ENCODE peak calls at places on chromosomes 7 and 10, in four cellular contexts. Q, U, D and G are unnamed samples.

GRCh38 chr10:11095374-11095785 is 77.7 kb downstream of the CELF2 start:
- DNase-seq in U (no peak), D (no peak), Q (no peak), G (no peak)

GRCh38 chr10:132532174-132532573 is 5.4 kb upstream of the INPP5A start:
- DNase-seq in D (no peak), U (no peak), Q (no peak), G (no peak)

GRCh38 chr10:50572017-50572491 is 51.7 kb downstream of the SGMS1 start:
- DNase-seq in Q (no peak), D (no peak), U (no peak), G (no peak)

GRCh38 chr10:73095479-73096021 is 1.1 kb downstream of the P4HA1 start:
- DNase-seq in D (peak; percentile 49), Q (peak; percentile 24), U (peak; percentile 30), G (peak; percentile 3)

GRCh38 chr10:29157321-29157720 is 131.5 kb upstream of the LYZL1 start:
- DNase-seq in D (no peak), Q (no peak), U (no peak), G (no peak)

GRCh38 chr10:15035385-15036301 is 8.1 kb upstream of the OLAH start:
- DNase-seq in D (peak; percentile 26), Q (no peak), U (no peak), G (no peak)

GRCh38 chr10:127919418-127920191 is 12.7 kb downstream of the PTPRE start:
- DNase-seq in D (no peak), U (no peak), Q (no peak), G (no peak)

GRCh38 chr10:34702093-34702952 is 112.8 kb downstream of the PARD3 start:
- DNase-seq in D (no peak), U (peak; percentile 70), Q (no peak), G (no peak)

GRCh38 chr10:125171402-125172316 is 11.3 kb upstream of the CTBP2 start:
- DNase-seq in U (no peak), Q (no peak), D (no peak), G (no peak)

GRCh38 chr7:42902361-42902760 is 9.5 kb downstream of the C7orf25 start:
- DNase-seq in D (no peak), Q (no peak), U (no peak), G (no peak)

GRCh38 chr10:16183989-16184643 is 252.7 kb upstream of the PTER start:
- DNase-seq in Q (no peak), U (peak; percentile 40), D (no peak), G (no peak)

GRCh38 chr10:75495434-75496190 is 64.2 kb downstream of the LRMDA start:
- DNase-seq in D (no peak), Q (no peak), U (no peak), G (no peak)

GRCh38 chr10:123521556-123521955 is 144.6 kb upstream of the GPR26 start:
- DNase-seq in Q (no peak), D (no peak), U (no peak), G (no peak)

GRCh38 chr7:157712666-157713235 is 375.9 kb downstream of the DNAJB6 start:
- DNase-seq in U (no peak), D (no peak), Q (no peak), G (no peak)

GRCh38 chr10:4801405-4801804 is 24.6 kb upstream of the AKR1E2 start:
- DNase-seq in Q (no peak), D (no peak), U (no peak), G (no peak)

GRCh38 chr7:77866791-77867190 is 68.2 kb downstream of the PHTF2 start:
- DNase-seq in Q (no peak), U (peak; percentile 61), D (no peak), G (no peak)

GRCh38 chr10:61000769-61001730 is 57.1 kb upstream of the RHOBTB1 start:
- DNase-seq in U (peak; percentile 10), D (peak; percentile 26), Q (no peak), G (no peak)